ENCODE peak calls at places on chromosomes 6 and 20, in five cellular contexts. I is prostate gland, N is osteoblast, V is A549, L is foreskin keratinocyte. S is an unnamed sample.

GRCh38 chr20:37362821-37363220 is 16.9 kb downstream of the SRC start:
- DNase-seq in I (no peak), L (no peak), N (peak; percentile 38), V (no peak), S (no peak)

GRCh38 chr20:14470231-14470894 is 133.0 kb upstream of the FLRT3 start:
- DNase-seq in N (no peak), V (no peak), L (no peak), I (no peak), S (no peak)

GRCh38 chr6:22631101-22631500 is 61.7 kb downstream of the HDGFL1 start:
- DNase-seq in V (no peak), L (no peak), I (no peak), N (no peak), S (no peak)

GRCh38 chr6:68638225-68638900 is 3.3 kb downstream of the ADGRB3 start:
- DNase-seq in N (no peak), L (no peak), V (peak; percentile 9), I (no peak), S (no peak)

GRCh38 chr6:4611441-4612129 is 164.6 kb upstream of the CDYL start:
- DNase-seq in V (no peak), N (peak; percentile 27), L (no peak), I (no peak), S (no peak)

GRCh38 chr20:62999580-62999979 is 7.2 kb downstream of the BHLHE23 start:
- DNase-seq in V (no peak), N (no peak), I (no peak), L (no peak), S (no peak)

GRCh38 chr6:21263531-21264287 is 329.8 kb upstream of the SOX4 start:
- DNase-seq in L (peak; percentile 97), V (no peak), I (peak; percentile 9), N (peak; percentile 85), S (peak; percentile 97)

GRCh38 chr20:47412073-47412472 is 55.6 kb upstream of the ZMYND8 start:
- DNase-seq in N (no peak), I (no peak), V (no peak), L (no peak), S (no peak)

GRCh38 chr6:65259982-65260381 is 447.0 kb downstream of the EYS start:
- DNase-seq in L (no peak), V (no peak), I (no peak), N (no peak), S (no peak)

GRCh38 chr6:77620290-77620882 is 32.5 kb upstream of the MEI4 start:
- DNase-seq in I (no peak), V (no peak), N (no peak), L (no peak), S (no peak)

GRCh38 chr6:70834520-70834919 is 122.3 kb downstream of the B3GAT2 start:
- DNase-seq in N (no peak), I (no peak), L (peak; percentile 29), V (no peak), S (no peak)

GRCh38 chr20:45779011-45779915 is 12.4 kb downstream of the WFDC3 start:
- DNase-seq in N (peak; percentile 75), I (peak; percentile 95), L (peak; percentile 100), V (peak; percentile 87), S (peak; percentile 99)

GRCh38 chr6:121756643-121757042 is 321.2 kb downstream of the GJA1 start:
- DNase-seq in L (no peak), V (no peak), N (no peak), I (no peak), S (no peak)

GRCh38 chr6:36840471-36841461 is 1.5 kb upstream of the CPNE5 start:
- DNase-seq in V (no peak), L (peak; percentile 7), N (peak; percentile 89), I (peak; percentile 39), S (no peak)

GRCh38 chr6:147559016-147559415 is 50.5 kb downstream of the SAMD5 start:
- DNase-seq in N (no peak), L (no peak), I (no peak), V (no peak), S (no peak)

GRCh38 chr20:60598528-60598927 is 640.3 kb downstream of the CDH26 start:
- DNase-seq in N (no peak), V (no peak), L (no peak), I (no peak), S (no peak)

GRCh38 chr6:113856011-113856551 is 1.1 kb upstream of the MARCKS start:
- DNase-seq in I (peak; percentile 19), N (peak; percentile 91), V (peak; percentile 23), L (peak; percentile 69), S (no peak)

GRCh38 chr6:116406678-116407345 is 36.1 kb downstream of the DSE start:
- DNase-seq in I (no peak), N (peak; percentile 35), L (no peak), V (no peak), S (no peak)

DNA sequence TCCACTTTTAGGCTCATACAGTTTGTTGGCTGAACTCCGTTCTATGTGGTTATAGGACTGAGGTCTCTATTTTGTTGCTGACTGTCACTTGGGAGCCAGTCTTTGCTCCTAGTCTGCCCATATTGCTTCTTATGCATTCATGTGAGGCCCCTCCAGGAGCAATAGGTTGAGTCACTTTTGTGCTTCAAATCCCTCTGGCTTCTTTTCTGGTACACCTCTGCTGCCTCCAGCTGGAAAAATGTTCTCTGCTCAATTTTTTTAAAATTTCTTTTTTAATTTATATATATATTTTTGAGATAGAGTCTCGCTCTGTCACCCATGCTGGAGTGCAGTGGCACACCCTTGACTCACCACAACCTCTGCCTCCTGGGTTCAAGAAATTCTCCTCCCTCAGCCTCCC is 42.7 kb upstream of the NOX3 start:
- DNase-seq in V (no peak), I (no peak), N (no peak), L (no peak), S (no peak)
- H3K27ac ChIP-seq in V (peak overlapping the region; percentile 64), I (no peak overlapping the region), N (no peak overlapping the region), L (no peak overlapping the region), S (no peak overlapping the region)

GRCh38 chr20:56469077-56469449 is 636 bp downstream of the RTF2 start:
- DNase-seq in V (no peak), I (no peak), L (no peak), N (no peak), S (no peak)
- H3K27ac ChIP-seq in V (peak overlapping the region; percentile 92), I (peak overlapping the region; percentile 84), L (peak overlapping the region; percentile 70), N (peak overlapping the region; percentile 97), S (peak overlapping the region; percentile 49)

DNA sequence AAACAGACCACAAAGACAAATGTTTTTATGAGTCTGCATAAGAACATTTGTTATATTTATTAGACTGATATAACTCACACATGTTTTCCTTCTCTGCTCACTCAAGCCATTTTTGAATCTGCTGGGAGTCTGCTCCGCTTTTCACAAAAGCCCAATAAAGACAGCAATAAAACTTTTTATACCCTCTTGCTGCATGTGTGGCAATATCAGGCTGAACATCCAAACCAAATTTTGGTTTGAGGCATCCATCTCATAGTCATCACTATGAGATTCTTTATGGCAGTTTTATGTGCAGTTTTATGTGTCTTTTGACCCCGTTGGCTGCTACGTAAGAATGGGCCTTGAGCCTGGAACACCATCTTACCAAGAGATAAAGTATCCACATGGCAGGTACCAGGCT is 1276.8 kb upstream of the ADGRB3 start:
- DNase-seq in N (no peak), V (no peak), L (no peak), I (no peak), S (no peak)
- H3K27ac ChIP-seq in N (no peak overlapping the region), V (no peak overlapping the region), L (no peak overlapping the region), I (no peak overlapping the region), S (no peak overlapping the region)

DNA sequence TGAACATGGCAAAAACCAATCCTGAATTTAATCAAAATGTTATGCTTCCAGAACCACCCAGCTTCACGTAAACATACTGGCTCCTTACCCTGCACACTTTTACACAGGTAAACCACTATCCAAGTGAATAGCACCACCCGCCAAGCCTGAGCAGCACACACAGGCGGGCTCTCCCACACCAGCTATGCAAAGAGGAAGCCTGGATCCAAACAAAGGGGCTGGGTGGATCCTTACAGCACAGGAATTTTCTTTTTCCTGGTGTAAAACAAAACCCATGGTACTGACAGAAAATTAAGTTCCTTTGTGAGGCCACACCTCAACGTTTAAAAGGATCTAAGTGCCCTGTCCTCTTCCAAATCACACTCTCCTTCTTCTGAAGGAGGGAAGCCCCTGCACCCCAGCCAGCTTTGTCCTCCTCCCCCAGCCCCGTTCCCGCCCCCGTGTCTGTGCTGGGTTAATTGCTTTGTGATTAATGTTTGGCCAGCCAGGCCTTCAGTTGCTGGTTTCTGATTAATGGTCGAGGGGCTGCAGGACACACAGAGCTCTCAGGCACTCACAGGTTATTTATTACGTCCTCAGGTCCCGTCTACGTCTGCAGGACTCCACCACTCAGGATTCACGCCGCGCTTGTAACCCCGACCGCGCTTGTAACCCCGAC is 6.1 kb downstream of the DACT2 start:
- DNase-seq in I (peak; percentile 36), N (no peak), V (no peak), L (no peak), S (no peak)
- H3K27ac ChIP-seq in I (peak overlapping the region; percentile 43), N (no peak overlapping the region), V (no peak overlapping the region), L (no peak overlapping the region), S (no peak overlapping the region)

DNA sequence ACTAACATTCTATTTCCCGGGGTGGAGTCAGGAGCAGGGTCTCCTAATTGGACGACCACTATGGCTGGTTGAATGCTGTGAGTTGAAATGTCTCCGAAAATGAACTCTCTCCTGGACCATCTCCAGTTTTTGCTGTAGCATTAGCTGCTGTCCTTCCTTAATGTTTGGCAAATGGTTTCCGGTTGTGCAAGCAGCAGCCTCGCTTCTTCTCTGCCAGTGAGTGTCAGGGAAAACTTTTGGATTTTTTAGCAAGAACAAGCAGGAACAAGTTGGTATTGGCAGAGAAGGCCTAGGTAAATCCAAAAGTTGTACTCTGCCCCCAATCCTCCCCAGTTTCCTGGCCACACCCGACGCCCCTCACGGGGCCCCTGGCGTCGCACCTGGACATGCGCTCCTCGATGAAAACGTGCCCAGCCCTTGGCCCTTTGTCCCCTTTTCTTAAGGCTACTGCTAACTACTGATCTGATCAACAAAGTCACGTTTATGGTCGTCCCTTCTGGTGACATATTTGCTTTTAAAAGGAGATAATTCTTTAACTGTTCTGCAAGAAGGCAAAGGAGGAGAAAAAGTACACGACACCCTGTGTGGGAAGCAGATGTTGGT is 103.2 kb downstream of the ARMC2 start:
- DNase-seq in N (no peak), V (no peak), L (peak; percentile 49), I (peak; percentile 71), S (no peak)
- H3K27ac ChIP-seq in N (no peak overlapping the region), V (no peak overlapping the region), L (no peak overlapping the region), I (peak overlapping the region; percentile 49), S (peak overlapping the region; percentile 44)

DNA sequence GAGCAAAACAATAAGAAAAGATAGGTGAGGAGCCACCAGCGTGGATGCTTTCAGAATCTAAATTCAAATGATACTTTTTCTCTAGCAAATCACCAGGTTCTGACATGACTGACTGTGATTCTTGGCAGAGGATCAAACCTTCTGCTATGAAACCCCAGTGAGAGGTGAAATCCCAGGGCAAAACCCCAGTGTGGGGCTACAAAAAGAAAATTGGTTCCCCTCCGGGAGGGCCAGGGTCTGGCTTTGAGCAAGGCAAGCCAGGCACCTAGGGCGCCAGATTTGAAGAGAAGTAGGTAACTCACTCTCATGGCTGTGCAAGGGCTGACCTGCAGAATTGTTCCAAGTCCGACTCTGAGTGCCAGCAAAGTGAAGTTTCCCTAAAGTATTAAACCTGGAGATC is 20.2 kb upstream of the RALGAPA2 start:
- DNase-seq in N (no peak), L (no peak), I (no peak), V (no peak), S (no peak)
- H3K27ac ChIP-seq in N (no peak overlapping the region), L (no peak overlapping the region), I (no peak overlapping the region), V (no peak overlapping the region), S (no peak overlapping the region)

DNA sequence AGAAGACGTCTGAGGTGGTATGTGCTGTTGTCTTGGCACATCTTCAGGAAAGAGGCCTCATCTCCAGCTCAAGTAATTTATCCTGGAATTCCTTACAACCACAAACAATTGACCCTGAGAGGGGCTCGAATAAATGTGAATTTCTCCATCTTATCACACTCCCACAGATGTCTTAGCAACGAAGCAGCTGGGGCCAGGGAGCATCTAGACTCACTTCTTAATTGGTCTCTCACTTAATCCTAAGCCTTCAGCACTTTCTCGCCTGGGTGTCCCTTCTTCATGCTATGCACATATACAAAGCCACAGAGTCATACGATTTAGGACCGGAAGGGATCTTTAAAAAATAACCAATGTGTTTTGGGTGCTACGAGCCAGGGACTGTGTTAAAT is 27.1 kb downstream of the PCK1 start:
- DNase-seq in N (peak; percentile 56), V (no peak), L (no peak), I (no peak), S (no peak)
- H3K27ac ChIP-seq in N (no peak overlapping the region), V (no peak overlapping the region), L (no peak overlapping the region), I (no peak overlapping the region), S (no peak overlapping the region)